ENCODE peak calls at places on chromosomes 13 and 19, in nine cellular contexts. J, H, K, N, L, T, U, F and D are unnamed samples.

GRCh38 chr19:10797541-10798256 is 38.3 kb downstream of the TMED1 start:
- DNase-seq in J (no peak), K (no peak), N (no peak), T (no peak), H (no peak), U (no peak), L (no peak), F (no peak), D (no peak)

GRCh38 chr19:14979498-14980255 is at the start of gene SLC1A6:
- DNase-seq in J (no peak), L (no peak), U (no peak), F (no peak), T (no peak), K (no peak), H (peak), N (no peak), D (no peak)

GRCh38 chr13:23695711-23696512 is 125.7 kb downstream of the TNFRSF19 start:
- DNase-seq in N (no peak), F (no peak), K (peak), U (peak), L (no peak), H (no peak), J (no peak), T (no peak), D (no peak)

GRCh38 chr13:94712812-94713555 is 639 bp upstream of the SOX21 start:
- DNase-seq in L (no peak), N (peak), K (no peak), J (peak), U (no peak), T (no peak), H (peak), F (no peak), D (no peak)

GRCh38 chr13:77409412-77409811 is 82.5 kb upstream of the MYCBP2 start:
- DNase-seq in N (no peak), U (no peak), J (no peak), H (peak), F (no peak), K (no peak), T (no peak), L (no peak), D (no peak)

GRCh38 chr13:42594577-42595571 is 20.9 kb downstream of the TNFSF11 start:
- DNase-seq in N (peak), U (no peak), L (peak), K (no peak), H (peak), J (peak), T (peak), F (peak), D (peak)

GRCh38 chr19:32404939-32405430 is 585 bp upstream of the DPY19L3 start:
- DNase-seq in U (peak), T (no peak), L (peak), N (peak), K (peak), H (peak), F (peak), J (peak), D (peak)

GRCh38 chr13:65582160-65582559 is 1648.0 kb downstream of the PCDH9 start:
- DNase-seq in U (no peak), L (no peak), H (no peak), T (no peak), K (no peak), J (no peak), F (no peak), N (no peak), D (no peak)

GRCh38 chr19:11881151-11881800 is 6.3 kb upstream of the ZNF69 start:
- DNase-seq in H (peak), L (peak), K (peak), U (no peak), N (peak), T (no peak), F (peak), J (peak), D (peak)

GRCh38 chr13:64993514-64994164 is 2236.5 kb downstream of the PCDH9 start:
- DNase-seq in L (no peak), H (no peak), J (no peak), T (no peak), U (no peak), N (no peak), K (no peak), F (no peak), D (no peak)

GRCh38 chr19:32603961-32604360 is 23.0 kb downstream of the PDCD5 start:
- DNase-seq in J (no peak), H (no peak), U (peak), K (no peak), T (no peak), N (no peak), F (no peak), L (no peak), D (no peak)

GRCh38 chr19:49580264-49581006 is at the start of gene NOSIP:
- DNase-seq in L (peak), J (peak), N (peak), T (peak), U (peak), K (peak), F (peak), H (peak), D (peak)

GRCh38 chr19:5595745-5596144 is 26.8 kb downstream of the SAFB2 start:
- DNase-seq in L (no peak), U (peak), K (no peak), F (no peak), N (no peak), J (no peak), T (no peak), H (no peak), D (no peak)

GRCh38 chr13:114141261-114141996 is 9.0 kb upstream of the RASA3 start:
- DNase-seq in T (no peak), N (no peak), H (no peak), J (no peak), K (peak), F (no peak), U (no peak), L (no peak), D (no peak)

GRCh38 chr19:23531231-23531790 is 136.0 kb upstream of the ZNF91 start:
- DNase-seq in N (no peak), J (no peak), L (no peak), K (no peak), F (no peak), H (no peak), T (peak), U (no peak), D (no peak)

GRCh38 chr19:17522988-17523872 is 11.8 kb downstream of the PGLS start:
- DNase-seq in J (no peak), N (no peak), F (peak), K (peak), T (no peak), H (no peak), U (peak), L (no peak), D (no peak)

GRCh38 chr13:83221813-83222241 is 660.4 kb downstream of the SLITRK1 start:
- DNase-seq in H (no peak), J (no peak), L (no peak), F (no peak), U (no peak), N (no peak), T (no peak), K (no peak), D (no peak)

GRCh38 chr19:1483979-1484428 is 5.0 kb upstream of the C19orf25 start:
- DNase-seq in N (no peak), H (no peak), U (peak), T (no peak), F (no peak), K (no peak), L (no peak), J (no peak), D (no peak)

DNA sequence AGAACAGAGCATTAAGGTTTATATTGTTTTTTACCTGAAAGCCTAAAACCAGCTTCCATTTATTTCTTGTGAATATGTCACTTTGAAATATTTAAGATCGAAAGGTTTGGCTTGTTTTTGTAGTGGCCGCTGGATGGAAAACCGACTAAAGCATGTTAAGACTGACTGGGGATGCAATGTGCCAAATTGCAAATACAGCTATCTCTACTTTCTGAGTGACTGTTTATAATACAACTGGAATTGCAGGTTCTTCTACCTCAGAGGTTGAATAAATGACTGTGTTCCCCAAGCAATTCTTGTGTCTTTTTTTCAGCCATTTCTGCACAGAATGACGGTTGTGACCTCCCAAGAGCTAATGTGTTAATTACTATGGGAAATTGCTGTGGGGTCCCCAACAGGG is 50.0 kb upstream of the TMTC4 start:
- DNase-seq in N (no peak), H (no peak), L (no peak), K (no peak), J (no peak), T (no peak), U (no peak), F (no peak), D (no peak)
- TF ChIP-seq CTCF in N (no peak), H (no peak), L (no peak), K (no peak), J (no peak), T (no peak), U (no peak), F (no peak), D (no peak)

GRCh38 chr19:29685326-29685725 is 20.1 kb downstream of the PLEKHF1 start:
- DNase-seq in T (no peak), U (peak), N (no peak), L (no peak), F (no peak), H (no peak), K (no peak), J (no peak), D (no peak)

GRCh38 chr19:29686285-29686805 is 21.1 kb downstream of the PLEKHF1 start:
- DNase-seq in L (no peak), T (no peak), N (no peak), H (no peak), K (no peak), J (no peak), F (no peak), U (peak), D (no peak)

GRCh38 chr19:29690842-29691241 is 24.2 kb downstream of the C19orf12 start:
- DNase-seq in L (no peak), T (peak), H (peak), U (peak), K (no peak), J (peak), N (no peak), F (no peak), D (no peak)

GRCh38 chr19:29687897-29688728 is 22.9 kb downstream of the PLEKHF1 start:
- DNase-seq in N (no peak), J (no peak), F (no peak), U (peak), H (no peak), K (no peak), T (no peak), L (no peak), D (no peak)

GRCh38 chr19:29687244-29687896 is 22.1 kb downstream of the PLEKHF1 start:
- DNase-seq in H (no peak), J (peak), N (no peak), K (no peak), T (no peak), L (no peak), F (no peak), U (peak), D (no peak)
- H3K27ac ChIP-seq in H (no peak), J (peak), N (no peak), K (peak), T (peak), L (no peak), F (peak), U (peak), D (no peak)

GRCh38 chr19:41801031-41801430 is 4.6 kb downstream of the CEACAM3 start:
- DNase-seq in H (no peak), J (no peak), K (no peak), U (no peak), F (no peak), L (no peak), T (no peak), N (no peak), D (no peak)

GRCh38 chr19:41802770-41803169 is 6.4 kb downstream of the CEACAM3 start:
- DNase-seq in N (no peak), T (no peak), F (no peak), J (no peak), K (no peak), U (no peak), L (no peak), H (no peak), D (no peak)

GRCh38 chr19:41801682-41802317 is 5.4 kb downstream of the CEACAM3 start:
- DNase-seq in F (no peak), T (peak), J (peak), H (no peak), L (no peak), K (no peak), N (no peak), U (no peak), D (no peak)

GRCh38 chr19:41807176-41807575 is 10.8 kb downstream of the CEACAM3 start:
- DNase-seq in J (no peak), H (no peak), T (no peak), L (no peak), F (no peak), U (no peak), N (no peak), K (no peak), D (no peak)

DNA sequence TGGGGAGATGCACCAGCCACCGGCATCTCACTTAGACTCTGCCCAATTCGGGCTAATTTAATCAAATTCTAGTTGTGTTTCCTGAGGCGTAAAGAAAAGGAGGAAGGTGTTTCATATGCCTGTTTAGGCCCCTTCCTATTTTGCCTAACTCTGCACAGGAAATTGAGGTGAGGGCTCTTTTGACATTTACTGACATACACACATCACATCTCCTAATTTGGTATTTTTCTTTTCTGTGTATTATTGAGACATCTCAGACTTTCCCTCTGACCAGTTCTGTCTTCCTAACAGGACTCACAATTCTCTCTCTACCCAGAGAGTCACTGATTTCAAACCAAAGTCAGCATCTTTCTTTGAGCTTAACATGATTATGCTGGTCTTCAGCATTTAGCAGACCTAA is 7.9 kb downstream of the CEACAM3 start:
- DNase-seq in N (no peak), U (no peak), T (no peak), J (no peak), F (no peak), L (no peak), H (no peak), K (no peak), D (no peak)
- H3K4me3 ChIP-seq in N (no peak), U (no peak), T (no peak), J (no peak), F (no peak), L (no peak), H (no peak), K (no peak), D (no peak)

GRCh38 chr13:98129059-98129741 is 13.7 kb upstream of the FARP1 start:
- DNase-seq in N (no peak), F (no peak), L (no peak), T (peak), J (no peak), K (no peak), U (no peak), H (no peak), D (no peak)
- TF ChIP-seq CTCF in N (no peak), F (no peak), L (no peak), T (no peak), J (no peak), K (no peak), U (no peak), H (no peak), D (no peak)

DNA sequence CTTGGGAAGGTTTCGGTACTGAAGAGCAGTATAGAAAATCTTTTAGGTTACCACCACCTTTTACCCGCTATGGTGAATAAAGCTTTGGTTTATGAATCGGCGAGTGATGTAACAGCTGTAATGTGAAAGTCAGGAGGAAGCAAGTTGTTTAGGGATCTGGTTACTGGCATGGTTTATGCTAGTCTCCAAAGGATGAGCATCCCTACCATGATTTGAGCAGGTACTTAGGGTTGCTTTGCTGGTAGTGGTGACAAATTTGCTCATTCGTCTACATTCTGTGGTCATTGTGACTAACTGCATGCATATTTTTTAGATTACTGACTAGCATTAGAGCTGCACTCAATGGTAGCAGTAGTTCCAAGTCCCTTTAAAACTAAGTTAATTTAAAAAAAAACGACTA is 104.1 kb downstream of the FRY start:
- DNase-seq in L (no peak), F (no peak), N (no peak), U (no peak), K (no peak), J (no peak), T (no peak), H (no peak), D (no peak)
- H3K27ac ChIP-seq in L (no peak), F (no peak), N (no peak), U (no peak), K (peak), J (no peak), T (no peak), H (no peak), D (no peak)

DNA sequence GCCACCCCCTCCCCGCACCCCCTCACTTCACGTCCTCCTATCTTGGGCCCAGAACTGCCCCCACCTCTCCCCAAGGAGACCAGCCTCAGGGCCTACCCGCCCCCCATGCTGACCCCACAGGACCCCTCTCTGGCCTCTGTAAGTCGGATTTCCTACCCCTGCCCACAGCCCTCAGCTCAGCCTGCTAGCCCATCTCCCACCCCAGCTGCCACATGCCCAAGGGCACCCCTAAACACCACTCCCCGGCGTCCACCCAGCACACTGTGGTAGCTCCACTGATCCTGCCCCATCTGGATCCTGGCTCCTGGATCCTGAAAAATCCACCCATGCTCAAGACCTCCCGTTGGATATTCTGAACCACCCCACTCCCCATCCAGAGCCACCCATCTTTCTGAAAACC is 805 bp downstream of the EVI5L start:
- DNase-seq in N (no peak), J (no peak), F (no peak), T (no peak), L (no peak), U (no peak), H (no peak), K (no peak), D (no peak)
- H3K4me3 ChIP-seq in N (peak), J (peak), F (peak), T (peak), L (no peak), U (peak), H (peak), K (peak), D (peak)